ENCODE peak calls at places on chromosome 1, in nine cellular contexts. O, Q, C, F, M, K, A, I and R are unnamed samples.

GRCh38 chr1:216478238-216478637 is 55.0 kb upstream of the USH2A start:
- DNase-seq in O (no peak), Q (no peak), C (no peak), F (no peak), M (no peak), K (no peak), A (no peak), I (no peak), R (no peak)

GRCh38 chr1:77220687-77221463 is 1.6 kb upstream of the PIGK start:
- DNase-seq in O (no peak), Q (no peak), C (no peak), F (no peak), M (peak; percentile 32), K (peak; percentile 2), A (no peak), I (peak; percentile 14), R (no peak)

GRCh38 chr1:37556712-37557196 is at the start of gene DNALI1:
- DNase-seq in O (peak; percentile 97), Q (no peak), C (peak; percentile 74), F (peak; percentile 76), M (peak; percentile 98), K (peak; percentile 75), A (peak; percentile 71), I (peak; percentile 94), R (peak; percentile 89)

GRCh38 chr1:101043776-101044175 is 18.2 kb upstream of the DPH5 start:
- DNase-seq in O (peak; percentile 3), Q (peak; percentile 21), C (no peak), F (no peak), M (peak; percentile 36), K (no peak), A (no peak), I (peak; percentile 41), R (no peak)

GRCh38 chr1:240946926-240947325 is 335.0 kb upstream of the GREM2 start:
- DNase-seq in O (peak; percentile 35), Q (peak; percentile 53), C (peak; percentile 90), F (peak; percentile 73), M (peak; percentile 87), K (no peak), A (peak; percentile 55), I (peak; percentile 81), R (no peak)

GRCh38 chr1:1357871-1358432 is 403 bp downstream of the MXRA8 start:
- DNase-seq in O (peak; percentile 28), Q (no peak), C (no peak), F (no peak), M (peak; percentile 56), K (no peak), A (no peak), I (peak; percentile 39), R (no peak)

GRCh38 chr1:20837554-20838192 is 50.6 kb upstream of the HP1BP3 start:
- DNase-seq in O (no peak), Q (no peak), C (no peak), F (no peak), M (peak; percentile 34), K (no peak), A (no peak), I (no peak), R (no peak)

GRCh38 chr1:72285074-72285425 is 2.7 kb upstream of the NEGR1 start:
- DNase-seq in O (no peak), Q (no peak), C (no peak), F (peak; percentile 32), M (no peak), K (peak; percentile 85), A (no peak), I (peak; percentile 68), R (peak; percentile 10)

GRCh38 chr1:21705303-21705980 is 36.3 kb upstream of the RAP1GAP start:
- DNase-seq in O (no peak), Q (no peak), C (no peak), F (no peak), M (no peak), K (no peak), A (peak; percentile 16), I (no peak), R (no peak)

GRCh38 chr1:222950892-222951291 is 136.1 kb downstream of the DISP1 start:
- DNase-seq in O (no peak), Q (no peak), C (no peak), F (peak; percentile 6), M (no peak), K (no peak), A (no peak), I (no peak), R (no peak)

GRCh38 chr1:228332797-228333738 is 73.6 kb downstream of the TRIM11 start:
- DNase-seq in O (no peak), Q (no peak), C (no peak), F (no peak), M (no peak), K (no peak), A (no peak), I (no peak), R (peak; percentile 5)

GRCh38 chr1:91578320-91579109 is 77.9 kb downstream of the CDC7 start:
- DNase-seq in O (no peak), Q (no peak), C (no peak), F (no peak), M (peak; percentile 68), K (no peak), A (no peak), I (no peak), R (no peak)

GRCh38 chr1:214658175-214658574 is 55.2 kb downstream of the CENPF start:
- DNase-seq in O (no peak), Q (no peak), C (no peak), F (no peak), M (no peak), K (no peak), A (no peak), I (no peak), R (no peak)

GRCh38 chr1:149886396-149887195 is 12.8 kb upstream of the BOLA1 start:
- DNase-seq in O (peak; percentile 81), Q (peak; percentile 93), C (peak; percentile 79), F (peak; percentile 89), M (peak; percentile 98), K (peak; percentile 100), A (peak; percentile 89), I (peak; percentile 91), R (peak; percentile 94)

GRCh38 chr1:26044971-26045711 is 777 bp downstream of the SLC30A2 start:
- DNase-seq in O (peak; percentile 67), Q (no peak), C (no peak), F (no peak), M (no peak), K (no peak), A (no peak), I (no peak), R (peak; percentile 36)

GRCh38 chr1:244234009-244234643 is 183.0 kb downstream of the ZBTB18 start:
- DNase-seq in O (peak; percentile 64), Q (no peak), C (no peak), F (no peak), M (no peak), K (no peak), A (no peak), I (no peak), R (no peak)

GRCh38 chr1:214525535-214526019 is 25.8 kb downstream of the PTPN14 start:
- DNase-seq in O (no peak), Q (no peak), C (no peak), F (no peak), M (peak; percentile 61), K (no peak), A (no peak), I (no peak), R (no peak)

GRCh38 chr1:74748962-74749361 is 16.0 kb downstream of the TYW3 start:
- DNase-seq in O (no peak), Q (no peak), C (no peak), F (no peak), M (no peak), K (no peak), A (no peak), I (no peak), R (no peak)

GRCh38 chr1:109983380-109984189 is 980 bp upstream of the AHCYL1 start:
- DNase-seq in O (no peak), Q (no peak), C (no peak), F (no peak), M (peak; percentile 66), K (no peak), A (no peak), I (no peak), R (no peak)

GRCh38 chr1:216807696-216808095 is 84.5 kb upstream of the ESRRG start:
- DNase-seq in O (no peak), Q (no peak), C (no peak), F (no peak), M (no peak), K (no peak), A (no peak), I (no peak), R (no peak)

GRCh38 chr1:235843458-235843857 is 23.2 kb downstream of the LYST start:
- DNase-seq in O (no peak), Q (peak; percentile 44), C (peak; percentile 53), F (peak; percentile 20), M (peak; percentile 62), K (peak; percentile 90), A (no peak), I (peak; percentile 49), R (no peak)

GRCh38 chr1:230825061-230825803 is 43.1 kb downstream of the C1orf198 start:
- DNase-seq in O (no peak), Q (peak; percentile 67), C (no peak), F (peak; percentile 50), M (peak; percentile 89), K (no peak), A (no peak), I (peak; percentile 65), R (no peak)

GRCh38 chr1:85137660-85138059 is 63.2 kb downstream of the SYDE2 start:
- DNase-seq in O (no peak), Q (no peak), C (no peak), F (peak; percentile 76), M (no peak), K (peak; percentile 97), A (no peak), I (peak; percentile 33), R (peak; percentile 75)

GRCh38 chr1:30732277-30732996 is 9.1 kb upstream of the MATN1 start:
- DNase-seq in O (no peak), Q (peak; percentile 34), C (peak; percentile 78), F (no peak), M (peak; percentile 17), K (no peak), A (no peak), I (peak; percentile 58), R (no peak)

GRCh38 chr1:66300986-66301451 is 232.9 kb upstream of the SGIP1 start:
- DNase-seq in O (no peak), Q (no peak), C (no peak), F (no peak), M (peak; percentile 58), K (no peak), A (no peak), I (peak; percentile 66), R (no peak)

GRCh38 chr1:154629160-154630073 is 21.4 kb upstream of the ADAR start:
- DNase-seq in O (no peak), Q (no peak), C (no peak), F (no peak), M (no peak), K (no peak), A (no peak), I (no peak), R (no peak)

GRCh38 chr1:68819190-68819829 is 322.4 kb upstream of the DEPDC1 start:
- DNase-seq in O (peak; percentile 35), Q (peak; percentile 10), C (peak; percentile 47), F (no peak), M (peak; percentile 38), K (no peak), A (peak; percentile 29), I (peak; percentile 20), R (no peak)

GRCh38 chr1:5727871-5728643 is 264.2 kb downstream of the NPHP4 start:
- DNase-seq in O (no peak), Q (no peak), C (no peak), F (no peak), M (no peak), K (no peak), A (no peak), I (no peak), R (no peak)

GRCh38 chr1:185694081-185694480 is 40.1 kb upstream of the HMCN1 start:
- DNase-seq in O (no peak), Q (no peak), C (peak; percentile 90), F (no peak), M (no peak), K (peak; percentile 15), A (no peak), I (no peak), R (peak; percentile 35)

GRCh38 chr1:26855636-26856035 is 7.3 kb upstream of the SFN start:
- DNase-seq in O (no peak), Q (no peak), C (no peak), F (no peak), M (no peak), K (peak; percentile 72), A (no peak), I (no peak), R (no peak)

GRCh38 chr1:244049969-244050834 is 881 bp upstream of the ZBTB18 start:
- DNase-seq in O (no peak), Q (no peak), C (peak; percentile 53), F (no peak), M (peak; percentile 19), K (peak; percentile 53), A (peak; percentile 32), I (no peak), R (no peak)